ENCODE peak calls at places on chromosomes 11 and 22, in five cellular contexts. Q, G, W, R and X are unnamed samples.

GRCh38 chr22:17430298-17430900 is 61.1 kb downstream of the CECR2 start:
- DNase-seq in W (no peak), R (no peak), Q (no peak), G (no peak), X (no peak)

GRCh38 chr22:19992481-19992911 is 24.1 kb downstream of the ARVCF start:
- DNase-seq in R (no peak), G (no peak), Q (no peak), W (no peak), X (no peak)

GRCh38 chr22:29871684-29872083 is 11.3 kb upstream of the MTMR3 start:
- DNase-seq in Q (no peak), W (no peak), R (peak; percentile 60), G (no peak), X (peak; percentile 28)

GRCh38 chr11:134587345-134587744 is 175.3 kb upstream of the B3GAT1 start:
- DNase-seq in R (no peak), G (no peak), W (no peak), Q (no peak), X (no peak)

GRCh38 chr11:15333407-15333806 is 218.7 kb downstream of the INSC start:
- DNase-seq in W (no peak), G (no peak), R (no peak), Q (no peak), X (no peak)

GRCh38 chr11:73972620-73973449 is 9.8 kb downstream of the UCP2 start:
- DNase-seq in R (no peak), W (no peak), Q (no peak), G (no peak), X (no peak)

GRCh38 chr22:44159230-44159629 is 21.5 kb upstream of the PARVG start:
- DNase-seq in W (no peak), Q (no peak), G (no peak), R (no peak), X (no peak)

GRCh38 chr22:24969588-24970301 is 17.2 kb downstream of the KIAA1671 start:
- DNase-seq in G (no peak), R (no peak), W (no peak), Q (no peak), X (no peak)

GRCh38 chr11:125585486-125585885 is 7.2 kb upstream of the STT3A start:
- DNase-seq in R (no peak), Q (no peak), G (no peak), W (no peak), X (no peak)

GRCh38 chr11:45285931-45286632 is at the start of gene SYT13:
- DNase-seq in W (peak; percentile 28), R (no peak), G (peak; percentile 83), Q (no peak), X (peak; percentile 95)

GRCh38 chr22:40055143-40055926 is 60.6 kb downstream of the FAM83F start:
- DNase-seq in G (no peak), Q (no peak), W (no peak), R (no peak), X (no peak)

GRCh38 chr11:31060880-31061279 is 308.7 kb downstream of the DCDC1 start:
- DNase-seq in W (peak; percentile 1), G (no peak), Q (peak; percentile 3), R (no peak), X (no peak)

GRCh38 chr11:36751996-36752395 is 154.0 kb upstream of the RAG2 start:
- DNase-seq in R (no peak), W (no peak), G (no peak), Q (no peak), X (no peak)

GRCh38 chr11:12008790-12009616 is 577 bp upstream of the DKK3 start:
- DNase-seq in W (peak; percentile 54), R (peak; percentile 72), Q (peak; percentile 46), G (peak; percentile 88), X (peak; percentile 96)

GRCh38 chr11:83194284-83195175 is 1.0 kb downstream of the ANKRD42 start:
- DNase-seq in G (peak; percentile 90), R (peak; percentile 44), Q (peak; percentile 77), W (peak; percentile 24), X (peak; percentile 44)

GRCh38 chr22:30424471-30425326 is 869 bp upstream of the MTFP1 start:
- DNase-seq in G (no peak), W (peak; percentile 21), R (no peak), Q (peak; percentile 28), X (no peak)

GRCh38 chr11:103609117-103610066 is 427.0 kb upstream of the DDI1 start:
- DNase-seq in Q (peak; percentile 96), W (no peak), R (peak; percentile 30), G (no peak), X (peak; percentile 59)

GRCh38 chr22:48894804-48895250 is 932.8 kb downstream of the BRD1 start:
- DNase-seq in W (no peak), G (no peak), Q (no peak), R (no peak), X (no peak)

GRCh38 chr11:104997288-104997687 is 25.7 kb downstream of the CASP5 start:
- DNase-seq in W (no peak), R (no peak), G (no peak), Q (no peak), X (no peak)

GRCh38 chr22:41772645-41773044 is 27.8 kb upstream of the CCDC134 start:
- DNase-seq in Q (peak; percentile 9), R (no peak), G (no peak), W (no peak), X (no peak)

GRCh38 chr11:109864161-109864661 is 229.0 kb upstream of the ZC3H12C start:
- DNase-seq in Q (no peak), G (no peak), R (no peak), W (no peak), X (no peak)

GRCh38 chr11:101848262-101848661 is 66.5 kb upstream of the CEP126 start:
- DNase-seq in W (no peak), R (no peak), Q (peak; percentile 44), G (no peak), X (no peak)

GRCh38 chr11:68997124-68997994 is 15.7 kb downstream of the MRGPRF start:
- DNase-seq in G (peak; percentile 63), R (no peak), Q (no peak), W (no peak), X (no peak)